ENCODE peak calls at places on chromosome 13, in eight cellular contexts. One of them, this sample, is unnamed.

GRCh38 chr13:95367309-95367843 is 66.1 kb upstream of the ABCC4 start:
- DNase-seq in fibroblast of pulmonary artery: no peak
- DNase-seq in RWPE1: no peak
- DNase-seq in kidney epithelial cell: no peak
- DNase-seq in AG04450: no peak
- DNase-seq in B cell: no peak
- DNase-seq in BJ: no peak
- DNase-seq in adrenal gland: no peak
- DNase-seq in this sample: no peak

GRCh38 chr13:96426160-96426559 is 336.3 kb downstream of the HS6ST3 start:
- DNase-seq in fibroblast of pulmonary artery: no peak
- DNase-seq in B cell: no peak
- DNase-seq in RWPE1: no peak
- DNase-seq in BJ: no peak
- DNase-seq in kidney epithelial cell: no peak
- DNase-seq in adrenal gland: no peak
- DNase-seq in AG04450: no peak
- DNase-seq in this sample: no peak

GRCh38 chr13:47250141-47250540 is 353.3 kb upstream of the HTR2A start:
- DNase-seq in AG04450: no peak
- DNase-seq in fibroblast of pulmonary artery: peak
- DNase-seq in BJ: no peak
- DNase-seq in B cell: no peak
- DNase-seq in adrenal gland: peak
- DNase-seq in RWPE1: peak
- DNase-seq in kidney epithelial cell: no peak
- DNase-seq in this sample: no peak

GRCh38 chr13:96781141-96781540 is 213.1 kb downstream of the OXGR1 start:
- DNase-seq in BJ: no peak
- DNase-seq in kidney epithelial cell: no peak
- DNase-seq in adrenal gland: no peak
- DNase-seq in AG04450: no peak
- DNase-seq in RWPE1: no peak
- DNase-seq in fibroblast of pulmonary artery: no peak
- DNase-seq in B cell: no peak
- DNase-seq in this sample: no peak

GRCh38 chr13:70188567-70188966 is 80.3 kb upstream of the KLHL1 start:
- DNase-seq in adrenal gland: no peak
- DNase-seq in fibroblast of pulmonary artery: no peak
- DNase-seq in RWPE1: no peak
- DNase-seq in B cell: no peak
- DNase-seq in BJ: no peak
- DNase-seq in AG04450: no peak
- DNase-seq in kidney epithelial cell: peak
- DNase-seq in this sample: no peak

GRCh38 chr13:25084101-25084500 is 11.8 kb upstream of the PABPC3 start:
- DNase-seq in kidney epithelial cell: no peak
- DNase-seq in adrenal gland: no peak
- DNase-seq in BJ: no peak
- DNase-seq in AG04450: no peak
- DNase-seq in RWPE1: no peak
- DNase-seq in fibroblast of pulmonary artery: no peak
- DNase-seq in B cell: no peak
- DNase-seq in this sample: no peak

GRCh38 chr13:112616586-112617381 is 28.8 kb upstream of the TUBGCP3 start:
- DNase-seq in AG04450: no peak
- DNase-seq in B cell: peak
- DNase-seq in BJ: no peak
- DNase-seq in RWPE1: no peak
- DNase-seq in adrenal gland: peak
- DNase-seq in fibroblast of pulmonary artery: peak
- DNase-seq in kidney epithelial cell: no peak
- DNase-seq in this sample: peak

GRCh38 chr13:77555246-77555645 is 19.7 kb downstream of the SCEL start:
- DNase-seq in B cell: no peak
- DNase-seq in AG04450: no peak
- DNase-seq in BJ: no peak
- DNase-seq in RWPE1: no peak
- DNase-seq in kidney epithelial cell: no peak
- DNase-seq in adrenal gland: no peak
- DNase-seq in fibroblast of pulmonary artery: no peak
- DNase-seq in this sample: no peak

GRCh38 chr13:37241786-37242185 is 136.3 kb upstream of the CSNK1A1L start:
- DNase-seq in AG04450: no peak
- DNase-seq in B cell: no peak
- DNase-seq in kidney epithelial cell: no peak
- DNase-seq in BJ: no peak
- DNase-seq in RWPE1: no peak
- DNase-seq in fibroblast of pulmonary artery: peak
- DNase-seq in adrenal gland: no peak
- DNase-seq in this sample: no peak

GRCh38 chr13:108154421-108154858 is 60.9 kb downstream of the LIG4 start:
- DNase-seq in kidney epithelial cell: no peak
- DNase-seq in RWPE1: no peak
- DNase-seq in AG04450: no peak
- DNase-seq in adrenal gland: no peak
- DNase-seq in fibroblast of pulmonary artery: peak
- DNase-seq in B cell: no peak
- DNase-seq in BJ: no peak
- DNase-seq in this sample: no peak

GRCh38 chr13:48006396-48006795 is 5.3 kb upstream of the SUCLA2 start:
- DNase-seq in B cell: no peak
- DNase-seq in kidney epithelial cell: no peak
- DNase-seq in BJ: no peak
- DNase-seq in fibroblast of pulmonary artery: peak
- DNase-seq in adrenal gland: no peak
- DNase-seq in RWPE1: peak
- DNase-seq in AG04450: no peak
- DNase-seq in this sample: no peak

GRCh38 chr13:73521970-73522549 is 463.3 kb downstream of the KLF5 start:
- DNase-seq in B cell: no peak
- DNase-seq in RWPE1: no peak
- DNase-seq in adrenal gland: no peak
- DNase-seq in fibroblast of pulmonary artery: no peak
- DNase-seq in BJ: no peak
- DNase-seq in kidney epithelial cell: no peak
- DNase-seq in AG04450: no peak
- DNase-seq in this sample: no peak

GRCh38 chr13:74710006-74710405 is 575.8 kb upstream of the KLF12 start:
- DNase-seq in kidney epithelial cell: no peak
- DNase-seq in BJ: peak
- DNase-seq in RWPE1: no peak
- DNase-seq in adrenal gland: no peak
- DNase-seq in fibroblast of pulmonary artery: peak
- DNase-seq in B cell: no peak
- DNase-seq in AG04450: no peak
- DNase-seq in this sample: no peak

GRCh38 chr13:50915562-50915961 is 6.0 kb downstream of the RNASEH2B start:
- DNase-seq in adrenal gland: no peak
- DNase-seq in AG04450: no peak
- DNase-seq in kidney epithelial cell: no peak
- DNase-seq in RWPE1: no peak
- DNase-seq in fibroblast of pulmonary artery: no peak
- DNase-seq in BJ: no peak
- DNase-seq in B cell: peak
- DNase-seq in this sample: no peak

GRCh38 chr13:38543561-38543960 is 143.3 kb upstream of the FREM2 start:
- DNase-seq in RWPE1: no peak
- DNase-seq in B cell: no peak
- DNase-seq in fibroblast of pulmonary artery: no peak
- DNase-seq in BJ: no peak
- DNase-seq in AG04450: no peak
- DNase-seq in adrenal gland: no peak
- DNase-seq in kidney epithelial cell: no peak
- DNase-seq in this sample: no peak

GRCh38 chr13:67736646-67737420 is 506.7 kb upstream of the PCDH9 start:
- DNase-seq in adrenal gland: peak
- DNase-seq in RWPE1: no peak
- DNase-seq in B cell: no peak
- DNase-seq in AG04450: peak
- DNase-seq in kidney epithelial cell: peak
- DNase-seq in BJ: no peak
- DNase-seq in fibroblast of pulmonary artery: peak
- DNase-seq in this sample: peak

GRCh38 chr13:47945738-47946137 is 55.3 kb downstream of the SUCLA2 start:
- DNase-seq in B cell: no peak
- DNase-seq in adrenal gland: no peak
- DNase-seq in kidney epithelial cell: peak
- DNase-seq in RWPE1: peak
- DNase-seq in BJ: no peak
- DNase-seq in AG04450: peak
- DNase-seq in fibroblast of pulmonary artery: peak
- DNase-seq in this sample: no peak

GRCh38 chr13:22451345-22451744 is 729.4 kb upstream of the SGCG start:
- DNase-seq in BJ: no peak
- DNase-seq in RWPE1: no peak
- DNase-seq in AG04450: no peak
- DNase-seq in fibroblast of pulmonary artery: no peak
- DNase-seq in kidney epithelial cell: no peak
- DNase-seq in adrenal gland: peak
- DNase-seq in B cell: no peak
- DNase-seq in this sample: no peak

GRCh38 chr13:38602261-38602660 is 84.6 kb upstream of the FREM2 start:
- DNase-seq in RWPE1: no peak
- DNase-seq in kidney epithelial cell: peak
- DNase-seq in fibroblast of pulmonary artery: peak
- DNase-seq in AG04450: no peak
- DNase-seq in adrenal gland: no peak
- DNase-seq in B cell: no peak
- DNase-seq in BJ: no peak
- DNase-seq in this sample: no peak

GRCh38 chr13:97285221-97285955 is 63.3 kb downstream of the MBNL2 start:
- DNase-seq in AG04450: no peak
- DNase-seq in BJ: no peak
- DNase-seq in fibroblast of pulmonary artery: no peak
- DNase-seq in adrenal gland: no peak
- DNase-seq in RWPE1: no peak
- DNase-seq in B cell: no peak
- DNase-seq in kidney epithelial cell: no peak
- DNase-seq in this sample: no peak

GRCh38 chr13:59364508-59365187 is 799.1 kb downstream of the DIAPH3 start:
- DNase-seq in RWPE1: no peak
- DNase-seq in BJ: no peak
- DNase-seq in fibroblast of pulmonary artery: no peak
- DNase-seq in kidney epithelial cell: no peak
- DNase-seq in AG04450: no peak
- DNase-seq in adrenal gland: no peak
- DNase-seq in B cell: no peak
- DNase-seq in this sample: no peak

GRCh38 chr13:36850790-36851438 is 31.9 kb downstream of the RFXAP start:
- DNase-seq in B cell: no peak
- DNase-seq in RWPE1: no peak
- DNase-seq in kidney epithelial cell: no peak
- DNase-seq in AG04450: no peak
- DNase-seq in fibroblast of pulmonary artery: peak
- DNase-seq in adrenal gland: no peak
- DNase-seq in BJ: no peak
- DNase-seq in this sample: peak

GRCh38 chr13:29396446-29396845 is 199.0 kb downstream of the SLC7A1 start:
- DNase-seq in fibroblast of pulmonary artery: no peak
- DNase-seq in RWPE1: no peak
- DNase-seq in BJ: no peak
- DNase-seq in adrenal gland: no peak
- DNase-seq in AG04450: no peak
- DNase-seq in B cell: no peak
- DNase-seq in kidney epithelial cell: no peak
- DNase-seq in this sample: no peak

GRCh38 chr13:29397265-29397664 is 198.2 kb downstream of the SLC7A1 start:
- DNase-seq in BJ: no peak
- DNase-seq in RWPE1: no peak
- DNase-seq in B cell: no peak
- DNase-seq in adrenal gland: no peak
- DNase-seq in fibroblast of pulmonary artery: no peak
- DNase-seq in kidney epithelial cell: no peak
- DNase-seq in AG04450: no peak
- DNase-seq in this sample: no peak

GRCh38 chr13:29402168-29402621 is 193.3 kb downstream of the SLC7A1 start:
- DNase-seq in fibroblast of pulmonary artery: peak
- DNase-seq in adrenal gland: no peak
- DNase-seq in RWPE1: no peak
- DNase-seq in B cell: no peak
- DNase-seq in AG04450: peak
- DNase-seq in BJ: no peak
- DNase-seq in kidney epithelial cell: peak
- DNase-seq in this sample: no peak
- TF ChIP-seq CTCF in fibroblast of pulmonary artery: no peak
- TF ChIP-seq CTCF in adrenal gland: no peak
- TF ChIP-seq CTCF in RWPE1: no peak
- TF ChIP-seq CTCF in B cell: no peak
- TF ChIP-seq CTCF in AG04450: no peak
- TF ChIP-seq CTCF in BJ: no peak
- TF ChIP-seq CTCF in kidney epithelial cell: no peak
- TF ChIP-seq CTCF in this sample: no peak

GRCh38 chr13:98869408-98870090 is 108.3 kb downstream of the DOCK9 start:
- DNase-seq in kidney epithelial cell: no peak
- DNase-seq in B cell: no peak
- DNase-seq in AG04450: no peak
- DNase-seq in fibroblast of pulmonary artery: peak
- DNase-seq in adrenal gland: peak
- DNase-seq in RWPE1: no peak
- DNase-seq in BJ: no peak
- DNase-seq in this sample: no peak
- TF ChIP-seq CTCF in kidney epithelial cell: no peak
- TF ChIP-seq CTCF in B cell: peak
- TF ChIP-seq CTCF in AG04450: peak
- TF ChIP-seq CTCF in fibroblast of pulmonary artery: peak
- TF ChIP-seq CTCF in adrenal gland: peak
- TF ChIP-seq CTCF in RWPE1: no peak
- TF ChIP-seq CTCF in BJ: no peak
- TF ChIP-seq CTCF in this sample: peak

GRCh38 chr13:40772765-40773473 is 1.9 kb upstream of the MRPS31 start:
- DNase-seq in RWPE1: no peak
- DNase-seq in BJ: no peak
- DNase-seq in fibroblast of pulmonary artery: no peak
- DNase-seq in AG04450: no peak
- DNase-seq in kidney epithelial cell: no peak
- DNase-seq in adrenal gland: no peak
- DNase-seq in B cell: no peak
- DNase-seq in this sample: no peak
- TF ChIP-seq CTCF in RWPE1: no peak
- TF ChIP-seq CTCF in BJ: no peak
- TF ChIP-seq CTCF in fibroblast of pulmonary artery: no peak
- TF ChIP-seq CTCF in AG04450: no peak
- TF ChIP-seq CTCF in kidney epithelial cell: no peak
- TF ChIP-seq CTCF in adrenal gland: no peak
- TF ChIP-seq CTCF in B cell: no peak
- TF ChIP-seq CTCF in this sample: no peak

DNA sequence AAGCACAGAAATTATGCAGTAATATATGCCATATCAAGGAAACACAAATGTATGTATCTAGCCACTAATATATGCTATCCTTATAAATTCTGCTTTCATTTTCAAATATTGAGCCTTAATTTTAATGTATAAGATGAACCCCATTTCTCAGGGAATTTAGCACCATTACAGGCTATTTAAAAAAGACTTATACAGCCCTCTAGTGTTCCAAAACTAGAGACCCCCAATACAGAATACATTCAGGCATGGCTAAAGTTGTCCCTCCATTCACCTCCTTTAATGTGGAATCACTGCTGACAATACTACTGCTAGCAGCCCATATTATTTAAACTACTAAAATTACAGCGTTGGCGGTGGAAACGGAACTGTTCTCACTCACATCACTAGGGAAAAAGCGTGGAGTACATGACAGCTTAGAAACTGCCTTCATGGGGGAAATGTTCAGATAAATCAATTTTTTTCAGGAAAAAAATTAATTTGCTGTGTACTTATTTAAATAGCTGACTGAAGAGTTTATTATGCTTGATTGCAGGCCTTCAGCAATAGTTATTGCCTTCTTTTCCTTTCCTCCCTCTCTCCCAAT is 541.0 kb downstream of the PCDH9 start:
- DNase-seq in B cell: peak
- DNase-seq in adrenal gland: no peak
- DNase-seq in fibroblast of pulmonary artery: peak
- DNase-seq in BJ: no peak
- DNase-seq in RWPE1: no peak
- DNase-seq in kidney epithelial cell: no peak
- DNase-seq in AG04450: no peak
- DNase-seq in this sample: no peak
- TF ChIP-seq CTCF in B cell: peak
- TF ChIP-seq CTCF in adrenal gland: peak
- TF ChIP-seq CTCF in fibroblast of pulmonary artery: peak
- TF ChIP-seq CTCF in BJ: peak
- TF ChIP-seq CTCF in RWPE1: no peak
- TF ChIP-seq CTCF in kidney epithelial cell: peak
- TF ChIP-seq CTCF in AG04450: peak
- TF ChIP-seq CTCF in this sample: no peak